ENCODE peak calls at places on chromosomes 13 and 19, in six cellular contexts. A is mucosa of descending colon, Y is body of pancreas, O is right cardiac atrium, W is astrocyte, R is bronchial epithelial cell. U is an unnamed sample.

GRCh38 chr13:63307239-63307638 is 1891.6 kb upstream of the PCDH20 start:
- DNase-seq in A (no peak), Y (peak), O (no peak), W (no peak), R (no peak), U (no peak)

GRCh38 chr19:2168619-2169424 is 5.1 kb downstream of the DOT1L start:
- DNase-seq in A (peak), Y (peak), O (peak), W (peak), R (peak), U (peak)

GRCh38 chr19:10010247-10010691 is at the start of gene COL5A3:
- DNase-seq in A (peak), Y (peak), O (peak), W (no peak), R (peak), U (peak)

GRCh38 chr19:13100031-13100588 is 2.5 kb downstream of the LYL1 start:
- DNase-seq in A (no peak), Y (no peak), O (no peak), W (no peak), R (no peak), U (no peak)

GRCh38 chr19:52200044-52200443 is 10.2 kb downstream of the PPP2R1A start:
- DNase-seq in A (no peak), Y (peak), O (peak), W (peak), R (peak), U (no peak)

GRCh38 chr13:100275746-100276145 is 186.9 kb downstream of the PCCA start:
- DNase-seq in A (no peak), Y (no peak), O (no peak), W (no peak), R (peak), U (no peak)

GRCh38 chr19:42125536-42125935 is 6.7 kb downstream of the POU2F2 start:
- DNase-seq in A (no peak), Y (no peak), O (no peak), W (no peak), R (no peak), U (no peak)

GRCh38 chr19:16096281-16096855 is 15.3 kb upstream of the RAB8A start:
- DNase-seq in A (no peak), Y (no peak), O (no peak), W (no peak), R (no peak), U (no peak)

GRCh38 chr19:44718441-44719261 is 19.7 kb downstream of the CEACAM16 start:
- DNase-seq in A (no peak), Y (peak), O (peak), W (peak), R (no peak), U (peak)

GRCh38 chr13:44734204-44734707 is 158.1 kb upstream of the TSC22D1 start:
- DNase-seq in A (no peak), Y (peak), O (no peak), W (peak), R (peak), U (no peak)

GRCh38 chr13:76397413-76397812 is 488.8 kb downstream of the KCTD12 start:
- DNase-seq in A (no peak), Y (no peak), O (no peak), W (no peak), R (no peak), U (no peak)

GRCh38 chr19:47813304-47813994 is 8.3 kb upstream of the CRX start:
- DNase-seq in A (peak), Y (peak), O (peak), W (no peak), R (peak), U (peak)

GRCh38 chr13:29935309-29935981 is 85.0 kb upstream of the UBL3 start:
- DNase-seq in A (peak), Y (peak), O (no peak), W (no peak), R (no peak), U (peak)

GRCh38 chr13:102799544-102800144 is 725 bp downstream of the BIVM start:
- DNase-seq in A (peak), Y (peak), O (peak), W (peak), R (no peak), U (no peak)

GRCh38 chr13:75760182-75760981 is 124.3 kb downstream of the LMO7 start:
- DNase-seq in A (peak), Y (peak), O (no peak), W (peak), R (peak), U (peak)

GRCh38 chr13:67742478-67742877 is 512.3 kb upstream of the PCDH9 start:
- DNase-seq in A (no peak), Y (no peak), O (no peak), W (peak), R (no peak), U (no peak)

DNA sequence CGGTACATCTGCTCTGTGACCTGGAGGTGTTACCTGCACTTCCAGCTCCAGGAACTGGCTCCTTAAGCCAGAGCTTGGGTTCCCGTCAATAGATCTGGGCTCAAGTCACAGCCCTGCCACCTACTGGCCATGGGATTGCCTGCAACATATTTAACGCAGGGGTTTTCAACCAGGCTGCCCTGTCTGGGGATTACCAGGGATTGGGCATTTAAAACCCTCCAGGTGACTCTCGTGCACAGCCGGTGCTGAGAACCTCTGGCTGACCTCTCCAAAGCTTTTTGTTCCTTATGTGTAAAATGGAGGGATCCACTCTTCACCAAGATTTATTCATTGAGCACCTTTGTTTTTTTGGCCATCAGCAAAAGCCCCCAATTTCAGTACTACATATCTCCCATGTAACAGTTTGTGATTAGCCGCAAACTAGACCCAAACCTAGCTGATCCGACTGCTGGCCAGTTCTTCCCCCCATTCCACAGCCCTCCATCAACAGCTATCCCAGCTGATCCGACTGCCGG is 76.6 kb upstream of the STK24 start:
- DNase-seq in A (peak), Y (peak), O (peak), W (peak), R (peak), U (peak)
- H3K4me3 ChIP-seq in A (no peak), Y (no peak), O (no peak), W (no peak), R (no peak), U (no peak)

GRCh38 chr13:60165391-60166099 is 1.8 kb upstream of the DIAPH3 start:
- DNase-seq in A (no peak), Y (peak), O (no peak), W (peak), R (no peak), U (no peak)
- H3K4me3 ChIP-seq in A (no peak), Y (no peak), O (peak), W (no peak), R (no peak), U (no peak)

GRCh38 chr13:83880275-83881027 is 1.8 kb downstream of the SLITRK1 start:
- DNase-seq in A (no peak), Y (no peak), O (no peak), W (no peak), R (no peak), U (no peak)

GRCh38 chr13:83877901-83878300 is 4.4 kb downstream of the SLITRK1 start:
- DNase-seq in A (no peak), Y (no peak), O (no peak), W (no peak), R (no peak), U (no peak)

GRCh38 chr13:83878691-83879410 is 3.4 kb downstream of the SLITRK1 start:
- DNase-seq in A (peak), Y (no peak), O (no peak), W (no peak), R (no peak), U (no peak)

GRCh38 chr13:83881031-83881727 is 1.1 kb downstream of the SLITRK1 start:
- DNase-seq in A (no peak), Y (no peak), O (no peak), W (no peak), R (no peak), U (no peak)

GRCh38 chr13:83879431-83880171 is 2.7 kb downstream of the SLITRK1 start:
- DNase-seq in A (no peak), Y (peak), O (no peak), W (peak), R (no peak), U (no peak)
- H3K4me3 ChIP-seq in A (no peak), Y (no peak), O (no peak), W (peak), R (no peak), U (no peak)

DNA sequence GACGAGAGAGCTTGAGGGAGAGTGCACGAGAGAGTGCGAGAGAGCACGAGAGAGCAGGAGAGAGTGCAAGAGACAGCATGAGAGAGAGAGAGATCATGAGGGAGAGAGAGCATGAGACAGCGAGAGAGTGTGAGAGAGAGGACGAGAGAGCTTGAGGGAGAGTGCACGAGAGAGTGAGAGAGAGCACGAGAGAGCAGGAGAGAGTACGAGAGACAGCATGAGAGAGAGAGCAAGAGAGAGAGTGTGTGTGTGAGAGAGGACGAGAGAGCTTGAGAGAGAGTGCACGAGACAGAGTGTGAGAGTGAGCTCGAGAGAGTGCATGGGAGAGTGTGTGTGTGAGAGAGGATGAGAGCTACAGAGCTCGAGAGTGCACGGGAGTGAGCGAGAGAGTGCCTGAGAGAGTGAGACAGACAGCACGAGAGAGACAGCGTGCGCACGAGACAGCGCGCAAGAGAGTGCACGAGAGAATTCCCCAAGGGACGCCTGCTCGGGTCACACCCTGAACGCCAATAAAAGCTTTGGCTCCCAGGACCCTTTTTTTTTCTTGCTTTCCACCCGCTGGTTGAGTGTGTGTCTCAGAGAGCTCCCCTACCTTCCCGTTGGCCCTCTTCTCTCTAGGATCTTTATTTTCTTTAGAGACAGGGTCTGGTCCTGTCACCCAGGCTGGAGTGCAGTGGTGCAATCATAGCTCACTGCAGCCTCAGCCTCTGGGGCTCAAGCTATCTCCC is 3.7 kb downstream of the CD70 start:
- DNase-seq in A (no peak), Y (no peak), O (no peak), W (no peak), R (no peak), U (no peak)
- H3K4me3 ChIP-seq in A (no peak), Y (no peak), O (no peak), W (peak), R (no peak), U (no peak)